ENCODE peak calls at places on chromosomes 16 and 17, in five cellular contexts. One of them, this sample, is unnamed.

GRCh38 chr17:82892869-82893565 is 53.2 kb upstream of the ZNF750 start:
- DNase-seq in heart left ventricle: peak; percentile 63
- DNase-seq in GM20000: no peak
- DNase-seq in mammary epithelial cell: no peak
- DNase-seq in AG10803: no peak
- DNase-seq in this sample: no peak

GRCh38 chr16:82240111-82240510 is 70.1 kb upstream of the MPHOSPH6 start:
- DNase-seq in heart left ventricle: no peak
- DNase-seq in GM20000: no peak
- DNase-seq in mammary epithelial cell: peak; percentile 23
- DNase-seq in AG10803: no peak
- DNase-seq in this sample: no peak

GRCh38 chr16:50215680-50216079 is 50.7 kb upstream of the ADCY7 start:
- DNase-seq in heart left ventricle: no peak
- DNase-seq in GM20000: no peak
- DNase-seq in mammary epithelial cell: no peak
- DNase-seq in AG10803: no peak
- DNase-seq in this sample: no peak

GRCh38 chr16:3004781-3005284 is 7.9 kb upstream of the CLDN9 start:
- DNase-seq in heart left ventricle: no peak
- DNase-seq in GM20000: no peak
- DNase-seq in mammary epithelial cell: no peak
- DNase-seq in AG10803: no peak
- DNase-seq in this sample: no peak

GRCh38 chr16:66344533-66345145 is 21.9 kb upstream of the CDH5 start:
- DNase-seq in heart left ventricle: no peak
- DNase-seq in GM20000: peak; percentile 45
- DNase-seq in mammary epithelial cell: peak; percentile 18
- DNase-seq in AG10803: peak; percentile 33
- DNase-seq in this sample: no peak

GRCh38 chr17:82315703-82316358 is 1.6 kb downstream of the CD7 start:
- DNase-seq in heart left ventricle: peak; percentile 28
- DNase-seq in GM20000: no peak
- DNase-seq in mammary epithelial cell: no peak
- DNase-seq in AG10803: no peak
- DNase-seq in this sample: no peak

GRCh38 chr17:81422776-81423697 is 27.8 kb downstream of the BAHCC1 start:
- DNase-seq in heart left ventricle: peak; percentile 90
- DNase-seq in GM20000: no peak
- DNase-seq in mammary epithelial cell: peak; percentile 93
- DNase-seq in AG10803: peak; percentile 95
- DNase-seq in this sample: peak; percentile 93

GRCh38 chr16:57038151-57038550 is 48.8 kb downstream of the NLRC5 start:
- DNase-seq in heart left ventricle: no peak
- DNase-seq in GM20000: no peak
- DNase-seq in mammary epithelial cell: no peak
- DNase-seq in AG10803: peak; percentile 65
- DNase-seq in this sample: no peak

GRCh38 chr17:55513885-55514590 is 2.8 kb upstream of the SMIM36 start:
- DNase-seq in heart left ventricle: peak; percentile 58
- DNase-seq in GM20000: peak; percentile 63
- DNase-seq in mammary epithelial cell: peak; percentile 60
- DNase-seq in AG10803: peak; percentile 60
- DNase-seq in this sample: peak; percentile 86

GRCh38 chr17:70168979-70169706 is at the start of gene KCNJ2:
- DNase-seq in heart left ventricle: peak; percentile 94
- DNase-seq in GM20000: peak; percentile 91
- DNase-seq in mammary epithelial cell: peak; percentile 74
- DNase-seq in AG10803: peak; percentile 76
- DNase-seq in this sample: peak; percentile 88

GRCh38 chr17:51857052-51857593 is 301.4 kb downstream of the CA10 start:
- DNase-seq in heart left ventricle: no peak
- DNase-seq in GM20000: no peak
- DNase-seq in mammary epithelial cell: no peak
- DNase-seq in AG10803: no peak
- DNase-seq in this sample: no peak

GRCh38 chr16:86690970-86691369 is 112.6 kb downstream of the FOXL1 start:
- DNase-seq in heart left ventricle: no peak
- DNase-seq in GM20000: no peak
- DNase-seq in mammary epithelial cell: no peak
- DNase-seq in AG10803: no peak
- DNase-seq in this sample: no peak

GRCh38 chr17:8741366-8741765 is 3.3 kb downstream of the CCDC42 start:
- DNase-seq in heart left ventricle: no peak
- DNase-seq in GM20000: no peak
- DNase-seq in mammary epithelial cell: no peak
- DNase-seq in AG10803: no peak
- DNase-seq in this sample: no peak

GRCh38 chr17:75516619-75517276 is 420 bp downstream of the TSEN54 start:
- DNase-seq in heart left ventricle: no peak
- DNase-seq in GM20000: no peak
- DNase-seq in mammary epithelial cell: peak; percentile 7
- DNase-seq in AG10803: peak; percentile 16
- DNase-seq in this sample: no peak

GRCh38 chr16:85767569-85767968 is 16.7 kb upstream of the C16orf74 start:
- DNase-seq in heart left ventricle: no peak
- DNase-seq in GM20000: no peak
- DNase-seq in mammary epithelial cell: peak; percentile 92
- DNase-seq in AG10803: peak; percentile 91
- DNase-seq in this sample: no peak

GRCh38 chr17:31499771-31500554 is 108.5 kb downstream of the RAB11FIP4 start:
- DNase-seq in heart left ventricle: peak; percentile 68
- DNase-seq in GM20000: no peak
- DNase-seq in mammary epithelial cell: peak; percentile 87
- DNase-seq in AG10803: peak; percentile 39
- DNase-seq in this sample: no peak

GRCh38 chr16:75226550-75227360 is 8.0 kb downstream of the CTRB1 start:
- DNase-seq in heart left ventricle: no peak
- DNase-seq in GM20000: no peak
- DNase-seq in mammary epithelial cell: no peak
- DNase-seq in AG10803: no peak
- DNase-seq in this sample: no peak

GRCh38 chr17:75596320-75597087 is 8.9 kb downstream of the MYO15B start:
- DNase-seq in heart left ventricle: no peak
- DNase-seq in GM20000: no peak
- DNase-seq in mammary epithelial cell: no peak
- DNase-seq in AG10803: no peak
- DNase-seq in this sample: peak; percentile 83

DNA sequence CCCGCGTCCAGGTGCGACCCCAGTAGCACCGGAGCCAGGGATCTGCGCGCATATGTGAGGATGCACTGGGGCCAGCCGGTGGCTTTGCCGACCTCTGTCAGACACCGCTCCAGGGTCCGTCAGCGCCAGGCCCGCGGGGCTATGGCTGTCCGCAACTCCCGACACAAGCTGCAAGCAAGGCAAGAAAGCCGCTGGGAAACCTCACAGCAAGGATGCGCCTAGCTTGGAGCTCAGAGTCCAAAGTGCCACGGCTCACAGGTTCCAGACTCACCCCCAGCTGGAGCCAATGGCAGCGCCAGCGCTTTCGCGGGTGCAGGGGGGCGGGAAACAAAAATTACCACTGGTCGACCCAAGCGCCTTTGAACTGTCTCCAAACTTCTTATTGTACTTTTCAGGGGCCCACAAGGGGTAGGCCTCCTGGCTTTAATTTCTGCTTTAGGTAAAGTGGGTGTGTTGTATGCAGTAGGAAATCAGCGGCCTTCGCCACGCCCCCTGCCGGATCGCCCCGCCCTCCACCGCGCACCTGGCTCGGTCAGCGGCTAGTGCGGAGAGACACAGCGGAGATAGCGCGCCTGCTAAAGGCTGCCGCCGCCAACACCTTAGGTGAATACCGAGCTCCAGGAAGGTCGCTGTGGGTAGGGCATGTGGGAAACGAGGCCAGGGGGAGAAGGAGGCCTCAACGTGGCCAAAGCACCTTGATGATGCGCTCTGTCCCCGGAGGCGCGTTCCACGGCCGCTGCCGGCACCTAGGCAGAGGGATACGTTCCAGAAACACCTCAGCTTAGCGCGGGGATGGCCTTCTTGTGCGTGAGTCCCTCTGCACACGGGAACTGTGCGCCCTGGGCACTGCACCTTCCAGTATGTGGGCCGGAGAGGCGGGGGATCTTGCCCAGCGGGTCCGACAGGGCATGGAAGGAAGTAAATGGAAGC is 61.1 kb upstream of the RBL2 start:
- DNase-seq in heart left ventricle: no peak
- DNase-seq in GM20000: peak; percentile 33
- DNase-seq in mammary epithelial cell: peak; percentile 74
- DNase-seq in AG10803: no peak
- DNase-seq in this sample: no peak
- TF ChIP-seq CTCF in heart left ventricle: no peak
- TF ChIP-seq CTCF in GM20000: no peak
- TF ChIP-seq CTCF in mammary epithelial cell: no peak
- TF ChIP-seq CTCF in AG10803: no peak
- TF ChIP-seq CTCF in this sample: no peak

GRCh38 chr17:78345172-78345571 is 14.7 kb downstream of the SOCS3 start:
- DNase-seq in heart left ventricle: no peak
- DNase-seq in GM20000: no peak
- DNase-seq in mammary epithelial cell: no peak
- DNase-seq in AG10803: no peak
- DNase-seq in this sample: no peak

GRCh38 chr17:78348055-78348745 is 11.7 kb downstream of the SOCS3 start:
- DNase-seq in heart left ventricle: no peak
- DNase-seq in GM20000: no peak
- DNase-seq in mammary epithelial cell: no peak
- DNase-seq in AG10803: no peak
- DNase-seq in this sample: no peak

GRCh38 chr17:78345791-78346494 is 13.9 kb downstream of the SOCS3 start:
- DNase-seq in heart left ventricle: no peak
- DNase-seq in GM20000: no peak
- DNase-seq in mammary epithelial cell: no peak
- DNase-seq in AG10803: no peak
- DNase-seq in this sample: no peak

GRCh38 chr17:78347453-78347852 is 12.4 kb downstream of the SOCS3 start:
- DNase-seq in heart left ventricle: no peak
- DNase-seq in GM20000: no peak
- DNase-seq in mammary epithelial cell: no peak
- DNase-seq in AG10803: no peak
- DNase-seq in this sample: no peak

GRCh38 chr17:78346605-78347250 is 13.1 kb downstream of the SOCS3 start:
- DNase-seq in heart left ventricle: no peak
- DNase-seq in GM20000: no peak
- DNase-seq in mammary epithelial cell: peak; percentile 54
- DNase-seq in AG10803: no peak
- DNase-seq in this sample: no peak
- TF ChIP-seq CTCF in heart left ventricle: no peak
- TF ChIP-seq CTCF in GM20000: no peak
- TF ChIP-seq CTCF in mammary epithelial cell: no peak
- TF ChIP-seq CTCF in AG10803: no peak
- TF ChIP-seq CTCF in this sample: no peak

GRCh38 chr16:17104654-17105053 is 366.1 kb downstream of the XYLT1 start:
- DNase-seq in heart left ventricle: no peak
- DNase-seq in GM20000: no peak
- DNase-seq in mammary epithelial cell: no peak
- DNase-seq in AG10803: no peak
- DNase-seq in this sample: no peak

GRCh38 chr16:17105239-17105721 is 365.5 kb downstream of the XYLT1 start:
- DNase-seq in heart left ventricle: no peak
- DNase-seq in GM20000: no peak
- DNase-seq in mammary epithelial cell: no peak
- DNase-seq in AG10803: peak; percentile 2
- DNase-seq in this sample: no peak

GRCh38 chr16:17107450-17107849 is 363.3 kb downstream of the XYLT1 start:
- DNase-seq in heart left ventricle: no peak
- DNase-seq in GM20000: no peak
- DNase-seq in mammary epithelial cell: no peak
- DNase-seq in AG10803: no peak
- DNase-seq in this sample: no peak

GRCh38 chr16:17106243-17106791 is 364.4 kb downstream of the XYLT1 start:
- DNase-seq in heart left ventricle: no peak
- DNase-seq in GM20000: no peak
- DNase-seq in mammary epithelial cell: no peak
- DNase-seq in AG10803: no peak
- DNase-seq in this sample: no peak

GRCh38 chr16:17101646-17102045 is 369.1 kb downstream of the XYLT1 start:
- DNase-seq in heart left ventricle: no peak
- DNase-seq in GM20000: no peak
- DNase-seq in mammary epithelial cell: peak; percentile 24
- DNase-seq in AG10803: no peak
- DNase-seq in this sample: no peak
- TF ChIP-seq CTCF in heart left ventricle: no peak
- TF ChIP-seq CTCF in GM20000: no peak
- TF ChIP-seq CTCF in mammary epithelial cell: no peak
- TF ChIP-seq CTCF in AG10803: no peak
- TF ChIP-seq CTCF in this sample: no peak

DNA sequence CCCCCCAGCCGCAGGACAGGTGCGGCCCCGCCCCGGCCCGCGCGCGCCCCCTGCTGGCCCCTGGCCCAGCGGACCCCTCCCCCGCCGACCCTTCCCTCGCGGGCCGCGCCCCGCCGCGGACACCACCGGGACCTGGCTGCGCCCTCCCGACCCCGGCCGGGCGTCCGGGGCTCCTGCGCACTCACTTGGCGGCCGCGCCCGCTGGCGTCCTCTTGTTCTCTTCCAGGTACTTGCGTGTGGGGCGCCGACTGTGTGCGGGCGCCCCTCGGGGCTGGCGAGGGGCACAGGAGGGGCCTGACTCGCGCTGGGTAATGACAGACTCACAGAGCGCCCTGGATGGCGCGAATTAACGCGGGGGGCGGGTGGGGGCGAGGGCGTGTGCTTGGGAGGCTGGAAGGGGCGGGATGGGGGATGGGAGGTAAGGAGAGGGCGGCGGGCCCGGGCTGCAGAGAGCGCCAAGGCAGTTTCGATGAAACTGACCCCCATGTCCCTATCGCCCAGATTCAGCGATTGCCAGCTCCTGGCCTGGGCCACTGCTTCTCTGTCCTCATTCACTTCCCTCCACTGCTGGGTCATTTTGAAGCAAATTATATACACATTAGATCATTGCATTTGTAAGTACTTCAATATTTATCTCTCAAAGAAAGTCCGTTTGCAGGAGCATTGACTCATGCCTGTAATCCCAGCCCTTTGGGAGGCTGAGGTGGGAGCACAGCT is 445 bp upstream of the DBNDD1 start:
- DNase-seq in heart left ventricle: no peak
- DNase-seq in GM20000: peak; percentile 93
- DNase-seq in mammary epithelial cell: no peak
- DNase-seq in AG10803: peak; percentile 46
- DNase-seq in this sample: no peak
- TF ChIP-seq CTCF in heart left ventricle: peak; percentile 17
- TF ChIP-seq CTCF in GM20000: peak; percentile 27
- TF ChIP-seq CTCF in mammary epithelial cell: peak; percentile 33
- TF ChIP-seq CTCF in AG10803: no peak
- TF ChIP-seq CTCF in this sample: peak; percentile 32

GRCh38 chr17:19713462-19713861 is 2.9 kb downstream of the SLC47A2 start:
- DNase-seq in heart left ventricle: no peak
- DNase-seq in GM20000: no peak
- DNase-seq in mammary epithelial cell: no peak
- DNase-seq in AG10803: no peak
- DNase-seq in this sample: no peak
- TF ChIP-seq CTCF in heart left ventricle: no peak
- TF ChIP-seq CTCF in GM20000: no peak
- TF ChIP-seq CTCF in mammary epithelial cell: no peak
- TF ChIP-seq CTCF in AG10803: peak; percentile 27
- TF ChIP-seq CTCF in this sample: no peak

This sample was measured in osteocyte.